ENCODE peak calls at places on chromosome 1, in five cellular contexts. B, D, A, X and Z are unnamed samples.

GRCh38 chr1:58305622-58306021 is 240.9 kb downstream of the OMA1 start:
- DNase-seq in B (no peak), D (no peak), A (no peak), X (no peak), Z (no peak)

GRCh38 chr1:81548918-81549587 is 251.7 kb upstream of the ADGRL2 start:
- DNase-seq in B (no peak), D (no peak), A (no peak), X (no peak), Z (no peak)

GRCh38 chr1:54701996-54702395 is 13.7 kb upstream of the TTC4 start:
- DNase-seq in B (no peak), D (no peak), A (no peak), X (no peak), Z (no peak)

GRCh38 chr1:1432566-1432950 is 2.9 kb upstream of the VWA1 start:
- DNase-seq in B (no peak), D (peak), A (no peak), X (no peak), Z (no peak)

GRCh38 chr1:4173731-4174130 is 273.7 kb upstream of the C1orf174 start:
- DNase-seq in B (no peak), D (no peak), A (no peak), X (no peak), Z (no peak)

GRCh38 chr1:213335084-213335483 is 284.0 kb downstream of the RPS6KC1 start:
- DNase-seq in B (no peak), D (no peak), A (no peak), X (no peak), Z (no peak)

GRCh38 chr1:228015276-228016180 is 8.7 kb downstream of the WNT3A start:
- DNase-seq in B (no peak), D (no peak), A (peak), X (no peak), Z (no peak)

GRCh38 chr1:157377216-157377821 is 175.0 kb downstream of the FCRL5 start:
- DNase-seq in B (no peak), D (peak), A (peak), X (no peak), Z (no peak)

GRCh38 chr1:40636777-40637176 is 28.7 kb downstream of the RIMS3 start:
- DNase-seq in B (no peak), D (no peak), A (no peak), X (no peak), Z (no peak)

GRCh38 chr1:172109357-172109756 is 268.1 kb downstream of the DNM3 start:
- DNase-seq in B (no peak), D (no peak), A (no peak), X (no peak), Z (no peak)

GRCh38 chr1:205972081-205972480 is 28.8 kb upstream of the SLC26A9 start:
- DNase-seq in B (no peak), D (no peak), A (no peak), X (no peak), Z (no peak)

GRCh38 chr1:220594356-220594755 is 66.4 kb downstream of the MARK1 start:
- DNase-seq in B (no peak), D (no peak), A (no peak), X (no peak), Z (no peak)

GRCh38 chr1:68141801-68142440 is 90.4 kb downstream of the WLS start:
- DNase-seq in B (no peak), D (no peak), A (no peak), X (no peak), Z (no peak)